ENCODE peak calls at places on chromosomes 1 and 21, in four cellular contexts. N is AG08395; G is stimulated activated naive CD4-positive, alpha-beta T cell; O is effector CD4-positive, alpha-beta T cell. K is an unnamed sample.

GRCh38 chr1:3740752-3741151 is 11.5 kb upstream of the CCDC27 start:
- DNase-seq in G (no peak), N (no peak), O (no peak), K (no peak)

GRCh38 chr21:41236361-41236973 is 68.5 kb downstream of the BACE2 start:
- DNase-seq in G (no peak), O (no peak), N (no peak), K (no peak)

GRCh38 chr21:36419996-36420395 is 34.8 kb downstream of the CHAF1B start:
- DNase-seq in G (no peak), O (peak), N (peak), K (peak)

GRCh38 chr1:53337499-53337898 is 9.6 kb upstream of the LRP8 start:
- DNase-seq in G (no peak), O (no peak), N (no peak), K (no peak)

GRCh38 chr1:3956527-3957170 is 56.6 kb upstream of the C1orf174 start:
- DNase-seq in G (no peak), N (no peak), O (no peak), K (no peak)

GRCh38 chr1:245023222-245023621 is 131.6 kb upstream of the KIF26B start:
- DNase-seq in G (no peak), O (no peak), N (no peak), K (no peak)

GRCh38 chr1:61287014-61287413 is 204.7 kb downstream of the NFIA start:
- DNase-seq in N (no peak), G (no peak), O (no peak), K (no peak)

GRCh38 chr1:86846166-86846647 is 67.7 kb downstream of the SELENOF start:
- DNase-seq in N (peak), G (no peak), O (no peak), K (peak)

GRCh38 chr1:195697130-195697529 is 911.1 kb downstream of the KCNT2 start:
- DNase-seq in O (no peak), G (no peak), N (no peak), K (no peak)

GRCh38 chr21:26169611-26170470 is 729 bp downstream of the APP start:
- DNase-seq in O (peak), N (peak), G (peak), K (no peak)

GRCh38 chr1:202192770-202193613 is 607 bp upstream of the LGR6 start:
- DNase-seq in N (peak), O (peak), G (peak), K (no peak)

GRCh38 chr1:160963521-160963920 is 8.9 kb upstream of the ITLN2 start:
- DNase-seq in O (no peak), G (no peak), N (no peak), K (no peak)

GRCh38 chr1:186985889-186986491 is 157.2 kb downstream of the PLA2G4A start:
- DNase-seq in O (no peak), N (peak), G (no peak), K (peak)

GRCh38 chr1:41882068-41882477 is 36.6 kb downstream of the HIVEP3 start:
- DNase-seq in O (no peak), N (no peak), G (no peak), K (no peak)